ENCODE peak calls at places on chromosomes 4 and X, in eight cellular contexts. One of them, this sample, is unnamed.

GRCh38 chr4:185282968-185283367 is 73.6 kb downstream of the SNX25 start:
- DNase-seq in lower leg skin: no peak
- DNase-seq in endothelial cell: no peak
- DNase-seq in AG09319: no peak
- DNase-seq in LoVo: no peak
- DNase-seq in SW480: no peak
- DNase-seq in stimulated activated CD4-positive, alpha-beta T cell treated with anti-CD3 and anti-CD28 coated beads, Interleukin-4, amount 100 ng/mL, for 24 hours: no peak
- DNase-seq in RPMI8226: no peak
- DNase-seq in this sample: no peak

GRCh38 chr4:6665320-6665654 is 24.8 kb downstream of the MRFAP1 start:
- DNase-seq in lower leg skin: no peak
- DNase-seq in RPMI8226: no peak
- DNase-seq in SW480: no peak
- DNase-seq in LoVo: no peak
- DNase-seq in endothelial cell: no peak
- DNase-seq in AG09319: no peak
- DNase-seq in stimulated activated CD4-positive, alpha-beta T cell treated with anti-CD3 and anti-CD28 coated beads, Interleukin-4, amount 100 ng/mL, for 24 hours: no peak
- DNase-seq in this sample: no peak

GRCh38 chrX:45172890-45173289 is 27.8 kb downstream of the DIPK2B start:
- DNase-seq in AG09319: no peak
- DNase-seq in LoVo: peak
- DNase-seq in lower leg skin: no peak
- DNase-seq in stimulated activated CD4-positive, alpha-beta T cell treated with anti-CD3 and anti-CD28 coated beads, Interleukin-4, amount 100 ng/mL, for 24 hours: no peak
- DNase-seq in endothelial cell: no peak
- DNase-seq in RPMI8226: no peak
- DNase-seq in SW480: peak
- DNase-seq in this sample: no peak

GRCh38 chrX:136126892-136127406 is 20.4 kb upstream of the FHL1 start:
- DNase-seq in LoVo: no peak
- DNase-seq in AG09319: no peak
- DNase-seq in stimulated activated CD4-positive, alpha-beta T cell treated with anti-CD3 and anti-CD28 coated beads, Interleukin-4, amount 100 ng/mL, for 24 hours: no peak
- DNase-seq in lower leg skin: no peak
- DNase-seq in RPMI8226: no peak
- DNase-seq in endothelial cell: no peak
- DNase-seq in SW480: no peak
- DNase-seq in this sample: no peak

GRCh38 chrX:101287402-101287801 is 3.7 kb downstream of the TAF7L start:
- DNase-seq in AG09319: no peak
- DNase-seq in LoVo: peak
- DNase-seq in endothelial cell: peak
- DNase-seq in SW480: peak
- DNase-seq in stimulated activated CD4-positive, alpha-beta T cell treated with anti-CD3 and anti-CD28 coated beads, Interleukin-4, amount 100 ng/mL, for 24 hours: peak
- DNase-seq in RPMI8226: peak
- DNase-seq in lower leg skin: no peak
- DNase-seq in this sample: no peak

GRCh38 chrX:39491548-39492297 is 606.0 kb downstream of the BCOR start:
- DNase-seq in lower leg skin: no peak
- DNase-seq in AG09319: no peak
- DNase-seq in endothelial cell: no peak
- DNase-seq in RPMI8226: peak
- DNase-seq in SW480: no peak
- DNase-seq in stimulated activated CD4-positive, alpha-beta T cell treated with anti-CD3 and anti-CD28 coated beads, Interleukin-4, amount 100 ng/mL, for 24 hours: peak
- DNase-seq in LoVo: no peak
- DNase-seq in this sample: no peak

GRCh38 chrX:133418588-133418987 is 3.3 kb upstream of the GPC4 start:
- DNase-seq in SW480: no peak
- DNase-seq in lower leg skin: no peak
- DNase-seq in RPMI8226: no peak
- DNase-seq in AG09319: no peak
- DNase-seq in endothelial cell: no peak
- DNase-seq in LoVo: no peak
- DNase-seq in stimulated activated CD4-positive, alpha-beta T cell treated with anti-CD3 and anti-CD28 coated beads, Interleukin-4, amount 100 ng/mL, for 24 hours: no peak
- DNase-seq in this sample: no peak

GRCh38 chr4:149781150-149781549 is 34.5 kb downstream of the IQCM start:
- DNase-seq in SW480: peak
- DNase-seq in LoVo: no peak
- DNase-seq in RPMI8226: no peak
- DNase-seq in endothelial cell: no peak
- DNase-seq in AG09319: no peak
- DNase-seq in stimulated activated CD4-positive, alpha-beta T cell treated with anti-CD3 and anti-CD28 coated beads, Interleukin-4, amount 100 ng/mL, for 24 hours: no peak
- DNase-seq in lower leg skin: no peak
- DNase-seq in this sample: no peak

GRCh38 chrX:69173906-69174305 is 8.7 kb upstream of the PJA1 start:
- DNase-seq in RPMI8226: no peak
- DNase-seq in SW480: no peak
- DNase-seq in stimulated activated CD4-positive, alpha-beta T cell treated with anti-CD3 and anti-CD28 coated beads, Interleukin-4, amount 100 ng/mL, for 24 hours: no peak
- DNase-seq in endothelial cell: peak
- DNase-seq in LoVo: no peak
- DNase-seq in AG09319: no peak
- DNase-seq in lower leg skin: no peak
- DNase-seq in this sample: no peak

GRCh38 chrX:151713859-151714258 is 2.0 kb upstream of the FATE1 start:
- DNase-seq in RPMI8226: peak
- DNase-seq in stimulated activated CD4-positive, alpha-beta T cell treated with anti-CD3 and anti-CD28 coated beads, Interleukin-4, amount 100 ng/mL, for 24 hours: no peak
- DNase-seq in endothelial cell: peak
- DNase-seq in SW480: peak
- DNase-seq in LoVo: no peak
- DNase-seq in AG09319: no peak
- DNase-seq in lower leg skin: no peak
- DNase-seq in this sample: no peak

GRCh38 chr4:150961566-150961965 is 53.5 kb downstream of the LRBA start:
- DNase-seq in AG09319: no peak
- DNase-seq in SW480: no peak
- DNase-seq in endothelial cell: no peak
- DNase-seq in RPMI8226: no peak
- DNase-seq in LoVo: no peak
- DNase-seq in lower leg skin: no peak
- DNase-seq in stimulated activated CD4-positive, alpha-beta T cell treated with anti-CD3 and anti-CD28 coated beads, Interleukin-4, amount 100 ng/mL, for 24 hours: no peak
- DNase-seq in this sample: no peak

GRCh38 chr4:163606885-163607284 is 112.4 kb downstream of the TMA16 start:
- DNase-seq in lower leg skin: no peak
- DNase-seq in stimulated activated CD4-positive, alpha-beta T cell treated with anti-CD3 and anti-CD28 coated beads, Interleukin-4, amount 100 ng/mL, for 24 hours: no peak
- DNase-seq in AG09319: no peak
- DNase-seq in LoVo: no peak
- DNase-seq in RPMI8226: no peak
- DNase-seq in SW480: no peak
- DNase-seq in endothelial cell: no peak
- DNase-seq in this sample: no peak

GRCh38 chrX:31099536-31100090 is 27.8 kb upstream of the FTHL17 start:
- DNase-seq in RPMI8226: no peak
- DNase-seq in lower leg skin: no peak
- DNase-seq in SW480: no peak
- DNase-seq in stimulated activated CD4-positive, alpha-beta T cell treated with anti-CD3 and anti-CD28 coated beads, Interleukin-4, amount 100 ng/mL, for 24 hours: peak
- DNase-seq in AG09319: no peak
- DNase-seq in endothelial cell: no peak
- DNase-seq in LoVo: no peak
- DNase-seq in this sample: no peak

GRCh38 chrX:16874458-16875095 is 4.4 kb upstream of the RBBP7 start:
- DNase-seq in lower leg skin: no peak
- DNase-seq in RPMI8226: no peak
- DNase-seq in endothelial cell: no peak
- DNase-seq in AG09319: no peak
- DNase-seq in stimulated activated CD4-positive, alpha-beta T cell treated with anti-CD3 and anti-CD28 coated beads, Interleukin-4, amount 100 ng/mL, for 24 hours: no peak
- DNase-seq in LoVo: no peak
- DNase-seq in SW480: no peak
- DNase-seq in this sample: no peak

This sample was measured in thoracic aorta.